ENCODE peak calls at places on chromosome 6, in five cellular contexts. E, T, D, F and S are unnamed samples.

GRCh38 chr6:37104935-37105781 is 64.8 kb upstream of the PIM1 start:
- DNase-seq in E (no peak), T (no peak), D (no peak), F (no peak), S (no peak)

GRCh38 chr6:41047745-41048742 is 5.0 kb upstream of the APOBEC2 start:
- DNase-seq in E (no peak), T (no peak), D (no peak), F (no peak), S (no peak)

GRCh38 chr6:151765444-151765886 is 42.0 kb upstream of the ESR1 start:
- DNase-seq in E (peak), T (peak), D (peak), F (no peak), S (peak)

GRCh38 chr6:109441069-109441816 is 719 bp downstream of the SMPD2 start:
- DNase-seq in E (no peak), T (peak), D (peak), F (peak), S (peak)

GRCh38 chr6:111379302-111379701 is 103.7 kb downstream of the REV3L start:
- DNase-seq in E (no peak), T (no peak), D (no peak), F (no peak), S (no peak)

GRCh38 chr6:131754088-131754487 is 43.3 kb upstream of the CTAGE9 start:
- DNase-seq in E (no peak), T (no peak), D (peak), F (no peak), S (peak)

GRCh38 chr6:158798311-158798710 is 20.9 kb downstream of the EZR start:
- DNase-seq in E (peak), T (no peak), D (no peak), F (no peak), S (no peak)

GRCh38 chr6:70312165-70312564 is 9.3 kb upstream of the COL9A1 start:
- DNase-seq in E (no peak), T (no peak), D (peak), F (no peak), S (peak)

GRCh38 chr6:12185081-12185673 is 105.0 kb upstream of the EDN1 start:
- DNase-seq in E (no peak), T (no peak), D (no peak), F (no peak), S (no peak)

GRCh38 chr6:142885182-142885867 is 59.7 kb downstream of the HIVEP2 start:
- DNase-seq in E (no peak), T (peak), D (peak), F (no peak), S (peak)

GRCh38 chr6:37966801-37967200 is 147.3 kb downstream of the ZFAND3 start:
- DNase-seq in E (no peak), T (no peak), D (no peak), F (no peak), S (peak)

GRCh38 chr6:52605610-52606185 is 28.8 kb upstream of the TRAM2 start:
- DNase-seq in E (no peak), T (no peak), D (no peak), F (no peak), S (no peak)